ENCODE peak calls at places on chromosome 9, in six cellular contexts. B is transverse colon, A is fibroblast of lung, D is Panc1, W is ovary, R is lung. Y is an unnamed sample.

GRCh38 chr9:104279535-104280215 is 185.6 kb downstream of the SMC2 start:
- DNase-seq in W (no peak), B (no peak), D (no peak), R (no peak), A (peak; percentile 1), Y (no peak)

GRCh38 chr9:98654247-98654646 is 54.5 kb downstream of the GABBR2 start:
- DNase-seq in B (no peak), A (peak; percentile 55), D (no peak), W (no peak), R (no peak), Y (no peak)

GRCh38 chr9:35333551-35333950 is 156.4 kb upstream of the RUSC2 start:
- DNase-seq in D (no peak), B (no peak), R (no peak), A (peak; percentile 66), W (no peak), Y (no peak)

GRCh38 chr9:25472681-25473080 is 205.6 kb downstream of the TUSC1 start:
- DNase-seq in B (no peak), W (no peak), R (no peak), D (no peak), A (no peak), Y (no peak)

GRCh38 chr9:32431940-32432555 is 47.6 kb downstream of the ACO1 start:
- DNase-seq in R (no peak), D (no peak), A (peak; percentile 67), W (peak; percentile 47), B (peak; percentile 38), Y (no peak)

GRCh38 chr9:103242025-103242424 is 246.9 kb downstream of the CYLC2 start:
- DNase-seq in A (no peak), D (no peak), B (no peak), W (no peak), R (no peak), Y (no peak)

GRCh38 chr9:115884846-115885245 is 268.7 kb upstream of the PAPPA start:
- DNase-seq in R (no peak), W (no peak), D (no peak), B (no peak), A (no peak), Y (no peak)

GRCh38 chr9:88733651-88734470 is 198.9 kb downstream of the NXNL2 start:
- DNase-seq in W (no peak), B (no peak), D (no peak), A (peak; percentile 85), R (no peak), Y (no peak)

GRCh38 chr9:134100040-134100439 is 32.2 kb upstream of the BRD3 start:
- DNase-seq in A (no peak), B (no peak), W (no peak), R (no peak), D (no peak), Y (no peak)

DNA sequence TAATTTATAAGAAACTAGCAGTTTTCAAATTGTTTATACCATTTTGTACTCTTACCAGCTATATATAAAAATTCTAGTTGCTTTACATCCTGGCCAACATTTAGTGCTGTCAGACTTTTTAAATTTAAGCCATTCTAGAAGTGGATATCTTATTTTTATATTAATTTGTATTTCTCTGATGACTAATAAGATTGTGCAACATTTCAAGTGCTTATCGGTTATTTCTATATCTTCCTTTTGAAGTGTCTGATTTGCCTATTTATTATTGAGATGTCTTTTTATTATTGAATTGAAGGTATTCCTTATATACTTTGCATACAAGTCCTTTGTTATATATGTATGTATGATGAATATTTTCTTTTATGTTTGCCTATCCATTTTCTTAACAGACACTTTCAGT is 324.0 kb downstream of the ELAVL2 start:
- DNase-seq in D (no peak), W (no peak), B (no peak), A (no peak), R (no peak), Y (no peak)
- H3K27ac ChIP-seq in D (no peak overlapping the region), W (no peak overlapping the region), B (no peak overlapping the region), A (no peak overlapping the region), R (no peak overlapping the region), Y (no peak overlapping the region)

GRCh38 chr9:2764371-2764770 is 47.1 kb downstream of the KCNV2 start:
- DNase-seq in A (no peak), R (no peak), D (no peak), W (no peak), B (no peak), Y (no peak)
- H3K27ac ChIP-seq in A (no peak overlapping the region), R (no peak overlapping the region), D (no peak overlapping the region), W (no peak overlapping the region), B (no peak overlapping the region), Y (no peak overlapping the region)

DNA sequence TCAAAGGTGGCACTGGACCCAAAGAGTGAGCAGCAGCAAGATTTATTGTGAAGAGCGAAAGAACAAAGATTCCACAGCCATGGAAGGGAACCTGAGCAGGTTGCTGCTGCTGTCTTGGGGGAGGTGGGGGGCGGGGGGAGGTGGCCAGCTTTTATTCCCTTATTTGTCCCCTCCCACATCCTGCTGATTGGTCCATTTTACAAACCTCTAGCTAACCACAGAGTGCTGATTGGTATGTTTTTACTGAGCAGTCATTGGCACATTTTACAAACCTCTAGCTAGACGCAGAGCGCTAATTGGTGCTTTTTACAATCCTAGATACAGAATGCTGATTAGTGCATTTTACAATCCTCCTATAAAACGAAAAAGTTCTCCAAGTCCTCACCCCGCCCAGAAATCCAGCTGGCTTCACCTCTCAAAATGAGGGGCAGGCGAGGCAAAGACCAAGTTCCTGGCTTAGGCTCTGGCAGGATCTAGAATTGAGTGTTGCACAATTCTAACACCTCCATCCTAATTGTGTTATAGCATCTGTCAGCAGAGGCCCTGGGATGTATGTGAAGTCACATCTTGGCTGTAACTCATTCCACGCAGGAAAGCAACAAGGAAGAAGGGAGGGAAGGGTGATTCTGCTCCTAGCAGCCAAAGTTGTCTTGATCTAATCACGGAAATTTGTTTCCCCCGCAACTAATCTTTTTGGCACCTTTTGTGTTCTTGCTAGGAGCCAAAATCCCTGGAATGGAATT is 34.3 kb downstream of the ROR2 start:
- DNase-seq in A (no peak), B (no peak), D (no peak), R (no peak), W (no peak), Y (no peak)
- H3K27ac ChIP-seq in A (no peak overlapping the region), B (no peak overlapping the region), D (no peak overlapping the region), R (no peak overlapping the region), W (no peak overlapping the region), Y (no peak overlapping the region)

GRCh38 chr9:2662496-2662895 is 40.9 kb downstream of the VLDLR start:
- DNase-seq in B (no peak), W (no peak), R (no peak), A (no peak), D (no peak), Y (no peak)

GRCh38 chr9:2663886-2664674 is 42.5 kb downstream of the VLDLR start:
- DNase-seq in D (no peak), B (no peak), R (no peak), A (no peak), W (no peak), Y (no peak)

GRCh38 chr9:2666569-2666968 is 45.0 kb downstream of the VLDLR start:
- DNase-seq in D (no peak), R (no peak), W (no peak), A (no peak), B (no peak), Y (no peak)

GRCh38 chr9:2663486-2663885 is 41.9 kb downstream of the VLDLR start:
- DNase-seq in B (no peak), D (no peak), W (no peak), R (no peak), A (no peak), Y (no peak)

DNA sequence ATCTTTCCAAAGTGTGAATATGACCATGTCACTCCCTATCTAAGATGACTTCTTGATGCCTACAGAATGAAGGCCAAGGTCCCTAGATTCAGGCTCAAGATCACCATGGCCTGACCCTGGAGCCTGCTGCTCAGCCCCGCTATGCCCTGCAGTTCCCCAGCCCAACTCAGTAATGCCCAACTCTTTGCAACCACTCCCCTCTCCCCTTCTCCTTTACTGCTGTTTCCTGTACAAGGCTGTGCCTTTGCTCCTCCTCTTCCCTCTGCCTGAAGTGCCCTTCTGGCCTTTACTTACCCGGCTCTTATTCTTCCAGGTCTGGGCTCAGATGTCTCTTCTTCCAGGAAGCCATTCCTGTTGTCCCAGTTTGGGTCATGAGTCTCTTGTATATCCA is 43.1 kb downstream of the VLDLR start:
- DNase-seq in A (no peak), W (no peak), R (no peak), B (no peak), D (no peak), Y (no peak)
- H3K27ac ChIP-seq in A (no peak overlapping the region), W (no peak overlapping the region), R (no peak overlapping the region), B (no peak overlapping the region), D (no peak overlapping the region), Y (no peak overlapping the region)

GRCh38 chr9:129416831-129417604 is 203.9 kb downstream of the C9orf50 start:
- DNase-seq in A (no peak), W (no peak), R (no peak), D (no peak), B (no peak), Y (no peak)
- H3K27ac ChIP-seq in A (no peak overlapping the region), W (no peak overlapping the region), R (peak overlapping the region; percentile 28), D (peak overlapping the region; percentile 84), B (no peak overlapping the region), Y (no peak overlapping the region)

DNA sequence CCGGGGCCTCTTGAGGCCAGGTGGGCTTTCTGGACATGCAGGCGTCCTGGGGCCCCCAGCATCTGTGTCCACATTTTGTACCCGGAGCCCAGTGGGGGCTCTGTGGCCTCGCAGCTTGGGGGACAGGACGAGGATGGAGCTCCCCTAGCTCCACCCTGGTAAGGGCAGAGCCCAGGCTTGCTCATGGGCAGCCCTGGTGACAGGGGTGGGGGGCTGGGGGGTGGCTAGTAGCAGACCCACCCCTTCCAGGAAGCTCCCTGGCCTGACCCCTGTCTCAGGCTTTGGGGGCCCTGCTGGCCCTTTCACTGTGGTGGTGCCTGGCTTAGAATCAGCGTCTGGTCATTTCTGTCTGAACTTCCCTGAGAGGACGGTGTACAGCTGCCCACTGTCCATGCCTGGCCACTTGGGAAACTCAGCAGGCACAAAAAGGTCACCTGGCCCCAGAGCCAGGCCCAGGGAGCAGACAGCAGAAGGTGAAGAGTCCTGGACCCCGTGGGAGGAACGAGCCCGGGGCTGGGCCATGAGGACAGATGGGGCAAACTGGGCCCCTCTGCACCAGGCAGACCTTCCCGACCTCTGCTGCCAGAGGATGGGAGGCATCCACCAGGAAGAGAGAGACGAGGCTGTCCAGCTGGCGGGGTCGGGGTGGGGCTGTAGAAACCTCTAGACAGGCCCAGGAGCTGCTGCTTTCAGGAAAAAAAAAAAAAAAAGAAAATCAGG is 52.9 kb downstream of the EXD3 start:
- DNase-seq in R (no peak), D (no peak), A (no peak), B (no peak), W (peak; percentile 40), Y (no peak)
- H3K27ac ChIP-seq in R (no peak overlapping the region), D (no peak overlapping the region), A (no peak overlapping the region), B (no peak overlapping the region), W (no peak overlapping the region), Y (no peak overlapping the region)

GRCh38 chr9:136764301-136764891 is at the start of gene LCN15:
- DNase-seq in R (no peak), W (peak; percentile 30), D (no peak), A (no peak), B (no peak), Y (no peak)
- H3K27ac ChIP-seq in R (no peak within 1 kb of the TSS), W (no peak within 1 kb of the TSS), D (no peak within 1 kb of the TSS), A (no peak within 1 kb of the TSS), B (no peak within 1 kb of the TSS), Y (no peak within 1 kb of the TSS)

GRCh38 chr9:109624901-109625300 is 126.8 kb upstream of the PTPN3 start:
- DNase-seq in W (no peak), B (no peak), D (no peak), A (no peak), R (no peak), Y (no peak)
- H3K27ac ChIP-seq in W (no peak overlapping the region), B (no peak overlapping the region), D (no peak overlapping the region), A (no peak overlapping the region), R (no peak overlapping the region), Y (no peak overlapping the region)

GRCh38 chr9:6632516-6633328 is 12.8 kb downstream of the GLDC start:
- DNase-seq in R (no peak), A (no peak), W (no peak), D (no peak), B (peak; percentile 50), Y (no peak)
- H3K27ac ChIP-seq in R (no peak overlapping the region), A (no peak overlapping the region), W (no peak overlapping the region), D (no peak overlapping the region), B (no peak overlapping the region), Y (no peak overlapping the region)

Y was measured in PC-9.